ENCODE peak calls at places on chromosomes 5 and 9, in five cellular contexts. One of them, this sample, is unnamed.

GRCh38 chr9:93948456-93949072 is 6.6 kb downstream of the BARX1 start:
- DNase-seq in heart right ventricle: no peak
- DNase-seq in CD4-positive, alpha-beta T cell: no peak
- DNase-seq in mesenchymal stem cell: no peak
- DNase-seq in colonic mucosa: no peak
- DNase-seq in this sample: no peak

GRCh38 chr5:154375331-154376008 is 70.3 kb upstream of the SAP30L start:
- DNase-seq in mesenchymal stem cell: no peak
- DNase-seq in CD4-positive, alpha-beta T cell: no peak
- DNase-seq in heart right ventricle: no peak
- DNase-seq in colonic mucosa: no peak
- DNase-seq in this sample: no peak

GRCh38 chr5:156191547-156191946 is 135.4 kb upstream of the SGCD start:
- DNase-seq in CD4-positive, alpha-beta T cell: no peak
- DNase-seq in heart right ventricle: no peak
- DNase-seq in colonic mucosa: no peak
- DNase-seq in mesenchymal stem cell: no peak
- DNase-seq in this sample: no peak

GRCh38 chr5:154878642-154879335 is 20.4 kb downstream of the CNOT8 start:
- DNase-seq in CD4-positive, alpha-beta T cell: no peak
- DNase-seq in colonic mucosa: no peak
- DNase-seq in heart right ventricle: no peak
- DNase-seq in mesenchymal stem cell: no peak
- DNase-seq in this sample: peak; percentile 21

GRCh38 chr9:136658849-136659535 is 3.7 kb upstream of the EGFL7 start:
- DNase-seq in colonic mucosa: no peak
- DNase-seq in CD4-positive, alpha-beta T cell: no peak
- DNase-seq in heart right ventricle: peak; percentile 6
- DNase-seq in mesenchymal stem cell: no peak
- DNase-seq in this sample: no peak

GRCh38 chr5:52024363-52024762 is 641.1 kb downstream of the ISL1 start:
- DNase-seq in heart right ventricle: no peak
- DNase-seq in mesenchymal stem cell: peak; percentile 2
- DNase-seq in colonic mucosa: no peak
- DNase-seq in CD4-positive, alpha-beta T cell: no peak
- DNase-seq in this sample: no peak

GRCh38 chr9:135036861-135037465 is 50.5 kb upstream of the OLFM1 start:
- DNase-seq in heart right ventricle: no peak
- DNase-seq in CD4-positive, alpha-beta T cell: no peak
- DNase-seq in mesenchymal stem cell: no peak
- DNase-seq in colonic mucosa: no peak
- DNase-seq in this sample: no peak

GRCh38 chr9:115050002-115050490 is 67.9 kb downstream of the TNC start:
- DNase-seq in colonic mucosa: no peak
- DNase-seq in heart right ventricle: no peak
- DNase-seq in mesenchymal stem cell: no peak
- DNase-seq in CD4-positive, alpha-beta T cell: no peak
- DNase-seq in this sample: no peak

GRCh38 chr9:77440057-77440456 is 208.1 kb downstream of the GNA14 start:
- DNase-seq in colonic mucosa: no peak
- DNase-seq in mesenchymal stem cell: no peak
- DNase-seq in CD4-positive, alpha-beta T cell: no peak
- DNase-seq in heart right ventricle: no peak
- DNase-seq in this sample: no peak

GRCh38 chr9:37031902-37032301 is 2.2 kb downstream of the PAX5 start:
- DNase-seq in CD4-positive, alpha-beta T cell: no peak
- DNase-seq in colonic mucosa: no peak
- DNase-seq in heart right ventricle: no peak
- DNase-seq in mesenchymal stem cell: no peak
- DNase-seq in this sample: no peak

GRCh38 chr9:134044944-134045343 is 19.7 kb downstream of the BRD3OS start:
- DNase-seq in heart right ventricle: no peak
- DNase-seq in CD4-positive, alpha-beta T cell: no peak
- DNase-seq in mesenchymal stem cell: no peak
- DNase-seq in colonic mucosa: no peak
- DNase-seq in this sample: no peak

GRCh38 chr5:80172067-80172690 is 83.7 kb downstream of the SERINC5 start:
- DNase-seq in mesenchymal stem cell: no peak
- DNase-seq in heart right ventricle: no peak
- DNase-seq in CD4-positive, alpha-beta T cell: no peak
- DNase-seq in colonic mucosa: no peak
- DNase-seq in this sample: no peak

GRCh38 chr5:148267972-148268371 is 622 bp upstream of the SPINK13 start:
- DNase-seq in heart right ventricle: no peak
- DNase-seq in colonic mucosa: no peak
- DNase-seq in CD4-positive, alpha-beta T cell: no peak
- DNase-seq in mesenchymal stem cell: no peak
- DNase-seq in this sample: no peak

GRCh38 chr5:132840896-132841818 is 10.7 kb upstream of the SHROOM1 start:
- DNase-seq in heart right ventricle: no peak
- DNase-seq in mesenchymal stem cell: peak; percentile 71
- DNase-seq in CD4-positive, alpha-beta T cell: no peak
- DNase-seq in colonic mucosa: no peak
- DNase-seq in this sample: peak; percentile 74

GRCh38 chr5:58012103-58012502 is 447.8 kb downstream of the PLK2 start:
- DNase-seq in CD4-positive, alpha-beta T cell: no peak
- DNase-seq in colonic mucosa: no peak
- DNase-seq in mesenchymal stem cell: peak; percentile 17
- DNase-seq in heart right ventricle: no peak
- DNase-seq in this sample: no peak

GRCh38 chr5:150036513-150036912 is 36.0 kb downstream of the HMGXB3 start:
- DNase-seq in CD4-positive, alpha-beta T cell: no peak
- DNase-seq in colonic mucosa: no peak
- DNase-seq in mesenchymal stem cell: peak; percentile 98
- DNase-seq in heart right ventricle: peak; percentile 36
- DNase-seq in this sample: peak; percentile 94

GRCh38 chr5:176625966-176626875 is 4.1 kb downstream of the SNCB start:
- DNase-seq in CD4-positive, alpha-beta T cell: no peak
- DNase-seq in colonic mucosa: peak; percentile 73
- DNase-seq in heart right ventricle: no peak
- DNase-seq in mesenchymal stem cell: no peak
- DNase-seq in this sample: peak; percentile 38

GRCh38 chr5:133460172-133460758 is 152.1 kb downstream of the FSTL4 start:
- DNase-seq in colonic mucosa: no peak
- DNase-seq in mesenchymal stem cell: no peak
- DNase-seq in CD4-positive, alpha-beta T cell: no peak
- DNase-seq in heart right ventricle: no peak
- DNase-seq in this sample: peak; percentile 20

GRCh38 chr5:141695627-141696180 is 13.7 kb upstream of the ARAP3 start:
- DNase-seq in colonic mucosa: peak; percentile 64
- DNase-seq in heart right ventricle: peak; percentile 55
- DNase-seq in CD4-positive, alpha-beta T cell: no peak
- DNase-seq in mesenchymal stem cell: no peak
- DNase-seq in this sample: peak; percentile 41

GRCh38 chr9:27856054-27856453 is 282.8 kb upstream of the C9orf72 start:
- DNase-seq in CD4-positive, alpha-beta T cell: no peak
- DNase-seq in heart right ventricle: no peak
- DNase-seq in colonic mucosa: no peak
- DNase-seq in mesenchymal stem cell: no peak
- DNase-seq in this sample: no peak

GRCh38 chr9:13266172-13266571 is 13.3 kb downstream of the MPDZ start:
- DNase-seq in colonic mucosa: no peak
- DNase-seq in mesenchymal stem cell: peak; percentile 43
- DNase-seq in CD4-positive, alpha-beta T cell: no peak
- DNase-seq in heart right ventricle: no peak
- DNase-seq in this sample: no peak

GRCh38 chr9:94808926-94809700 is 82.6 kb downstream of the AOPEP start:
- DNase-seq in colonic mucosa: no peak
- DNase-seq in CD4-positive, alpha-beta T cell: no peak
- DNase-seq in heart right ventricle: no peak
- DNase-seq in mesenchymal stem cell: no peak
- DNase-seq in this sample: no peak

GRCh38 chr9:110148384-110148783 is 59.6 kb downstream of the C9orf152 start:
- DNase-seq in heart right ventricle: no peak
- DNase-seq in mesenchymal stem cell: peak; percentile 61
- DNase-seq in colonic mucosa: no peak
- DNase-seq in CD4-positive, alpha-beta T cell: no peak
- DNase-seq in this sample: peak; percentile 45

GRCh38 chr9:84371737-84372136 is 31.2 kb upstream of the SLC28A3 start:
- DNase-seq in colonic mucosa: no peak
- DNase-seq in CD4-positive, alpha-beta T cell: no peak
- DNase-seq in heart right ventricle: no peak
- DNase-seq in mesenchymal stem cell: peak; percentile 82
- DNase-seq in this sample: peak; percentile 89

GRCh38 chr5:132483101-132483500 is 7.5 kb downstream of the IRF1 start:
- DNase-seq in colonic mucosa: no peak
- DNase-seq in CD4-positive, alpha-beta T cell: no peak
- DNase-seq in heart right ventricle: no peak
- DNase-seq in mesenchymal stem cell: no peak
- DNase-seq in this sample: no peak

GRCh38 chr5:35129921-35130485 is 82.3 kb upstream of the AGXT2 start:
- DNase-seq in heart right ventricle: no peak
- DNase-seq in CD4-positive, alpha-beta T cell: peak; percentile 7
- DNase-seq in mesenchymal stem cell: peak; percentile 19
- DNase-seq in colonic mucosa: peak; percentile 70
- DNase-seq in this sample: peak; percentile 34

GRCh38 chr9:131606896-131607567 is 61.7 kb downstream of the PRRT1B start:
- DNase-seq in mesenchymal stem cell: no peak
- DNase-seq in CD4-positive, alpha-beta T cell: no peak
- DNase-seq in heart right ventricle: no peak
- DNase-seq in colonic mucosa: no peak
- DNase-seq in this sample: no peak

GRCh38 chr5:136014049-136014516 is 14.7 kb upstream of the TGFBI start:
- DNase-seq in heart right ventricle: no peak
- DNase-seq in CD4-positive, alpha-beta T cell: no peak
- DNase-seq in colonic mucosa: no peak
- DNase-seq in mesenchymal stem cell: peak; percentile 56
- DNase-seq in this sample: peak; percentile 62

GRCh38 chr5:57779383-57780223 is 297.0 kb upstream of the ACTBL2 start:
- DNase-seq in CD4-positive, alpha-beta T cell: no peak
- DNase-seq in mesenchymal stem cell: peak; percentile 76
- DNase-seq in colonic mucosa: peak; percentile 36
- DNase-seq in heart right ventricle: peak; percentile 56
- DNase-seq in this sample: peak; percentile 69

GRCh38 chr9:116103976-116104820 is 49.4 kb upstream of the PAPPA start:
- DNase-seq in heart right ventricle: no peak
- DNase-seq in colonic mucosa: no peak
- DNase-seq in CD4-positive, alpha-beta T cell: no peak
- DNase-seq in mesenchymal stem cell: no peak
- DNase-seq in this sample: peak; percentile 48

GRCh38 chr5:156155638-156156037 is 171.3 kb upstream of the SGCD start:
- DNase-seq in CD4-positive, alpha-beta T cell: no peak
- DNase-seq in colonic mucosa: peak; percentile 48
- DNase-seq in mesenchymal stem cell: no peak
- DNase-seq in heart right ventricle: no peak
- DNase-seq in this sample: no peak

GRCh38 chr5:179219661-179220620 is 125.3 kb downstream of the ADAMTS2 start:
- DNase-seq in colonic mucosa: no peak
- DNase-seq in mesenchymal stem cell: no peak
- DNase-seq in CD4-positive, alpha-beta T cell: no peak
- DNase-seq in heart right ventricle: no peak
- DNase-seq in this sample: no peak
- H3K9me3 ChIP-seq in colonic mucosa: no peaks in the 10 kb centered on the region
- H3K9me3 ChIP-seq in mesenchymal stem cell: no peaks in the 10 kb centered on the region
- H3K9me3 ChIP-seq in CD4-positive, alpha-beta T cell: no peaks in the 10 kb centered on the region
- H3K9me3 ChIP-seq in heart right ventricle: no peaks in the 10 kb centered on the region
- H3K9me3 ChIP-seq in this sample: peaks cover 49% of the 10 kb centered on the region

DNA sequence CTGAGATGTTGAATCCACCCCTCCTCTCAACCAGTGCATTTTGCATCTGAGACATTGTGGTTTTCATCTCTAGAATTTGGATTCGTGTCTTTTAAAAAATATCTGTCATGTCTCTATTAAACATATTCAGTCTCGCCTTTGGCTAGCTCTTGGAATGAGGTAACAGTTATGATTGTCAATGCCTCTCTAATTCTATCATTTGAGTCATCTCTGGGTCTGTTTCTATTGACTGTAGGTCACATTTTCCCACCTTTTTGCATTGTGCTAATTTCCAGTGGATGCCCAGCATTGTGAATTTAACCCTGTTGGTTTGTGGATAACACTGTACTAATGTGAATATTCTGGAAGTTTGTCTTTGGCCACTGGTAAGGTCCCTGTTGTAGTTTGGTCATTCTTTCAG is 8.4 kb upstream of the SLC6A3 start:
- DNase-seq in heart right ventricle: no peak
- DNase-seq in colonic mucosa: no peak
- DNase-seq in mesenchymal stem cell: no peak
- DNase-seq in CD4-positive, alpha-beta T cell: no peak
- DNase-seq in this sample: no peak
- H3K9me3 ChIP-seq in heart right ventricle: peaks cover 8% of the 10 kb centered on the region
- H3K9me3 ChIP-seq in colonic mucosa: no peaks in the 10 kb centered on the region
- H3K9me3 ChIP-seq in mesenchymal stem cell: peaks cover 61% of the 10 kb centered on the region
- H3K9me3 ChIP-seq in CD4-positive, alpha-beta T cell: peaks cover 17% of the 10 kb centered on the region
- H3K9me3 ChIP-seq in this sample: peaks cover 39% of the 10 kb centered on the region

GRCh38 chr5:118258223-118258622 is 730.1 kb downstream of the DTWD2 start:
- DNase-seq in mesenchymal stem cell: no peak
- DNase-seq in CD4-positive, alpha-beta T cell: no peak
- DNase-seq in colonic mucosa: no peak
- DNase-seq in heart right ventricle: no peak
- DNase-seq in this sample: no peak

GRCh38 chr5:118249386-118249785 is 739.0 kb downstream of the DTWD2 start:
- DNase-seq in mesenchymal stem cell: no peak
- DNase-seq in CD4-positive, alpha-beta T cell: no peak
- DNase-seq in colonic mucosa: no peak
- DNase-seq in heart right ventricle: no peak
- DNase-seq in this sample: no peak

DNA sequence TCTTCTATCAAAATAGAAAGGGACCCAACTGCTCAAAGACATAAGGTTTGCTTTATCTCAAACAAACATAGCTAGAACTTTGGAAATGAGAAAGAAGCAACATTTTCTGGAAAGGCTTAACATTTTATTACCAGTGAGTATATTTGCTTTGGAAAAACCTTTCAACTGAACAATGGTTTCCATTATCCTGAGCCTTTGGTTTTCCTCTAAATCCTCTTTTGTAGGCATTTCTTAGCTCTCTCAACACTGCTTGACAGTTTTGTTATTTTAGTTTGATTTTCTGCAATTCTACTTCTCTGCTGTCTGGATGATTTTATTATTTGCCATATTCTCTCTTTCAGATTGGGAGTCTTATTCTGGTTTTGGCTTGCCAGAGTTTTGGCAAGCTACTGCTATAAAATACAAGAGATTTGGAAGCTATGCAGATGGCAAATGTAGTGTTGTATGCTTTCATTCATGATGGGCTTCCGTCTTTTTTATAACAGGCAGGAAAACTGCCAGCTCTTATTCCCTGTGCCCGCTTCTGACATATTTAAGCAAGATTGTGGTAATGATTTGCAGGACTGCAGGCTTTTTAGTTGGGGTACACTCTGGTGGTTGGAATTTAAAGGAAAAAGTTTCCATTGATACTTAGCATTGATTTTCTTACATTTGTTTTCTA is 734.8 kb downstream of the DTWD2 start:
- DNase-seq in mesenchymal stem cell: no peak
- DNase-seq in colonic mucosa: no peak
- DNase-seq in heart right ventricle: no peak
- DNase-seq in CD4-positive, alpha-beta T cell: no peak
- DNase-seq in this sample: no peak
- H3K9me3 ChIP-seq in mesenchymal stem cell: peaks cover 34% of the 10 kb centered on the region
- H3K9me3 ChIP-seq in colonic mucosa: no peaks in the 10 kb centered on the region
- H3K9me3 ChIP-seq in heart right ventricle: peaks cover 20% of the 10 kb centered on the region
- H3K9me3 ChIP-seq in CD4-positive, alpha-beta T cell: peaks cover 13% of the 10 kb centered on the region
- H3K9me3 ChIP-seq in this sample: no peaks in the 10 kb centered on the region

GRCh38 chr5:131323378-131323777 is 59.5 kb downstream of the CDC42SE2 start:
- DNase-seq in heart right ventricle: no peak
- DNase-seq in CD4-positive, alpha-beta T cell: no peak
- DNase-seq in colonic mucosa: no peak
- DNase-seq in mesenchymal stem cell: no peak
- DNase-seq in this sample: no peak
- H3K9me3 ChIP-seq in heart right ventricle: no peaks in the 10 kb centered on the region
- H3K9me3 ChIP-seq in CD4-positive, alpha-beta T cell: no peaks in the 10 kb centered on the region
- H3K9me3 ChIP-seq in colonic mucosa: no peaks in the 10 kb centered on the region
- H3K9me3 ChIP-seq in mesenchymal stem cell: peaks cover 7% of the 10 kb centered on the region
- H3K9me3 ChIP-seq in this sample: no peaks in the 10 kb centered on the region

This sample was measured in mammary epithelial cell.